ENCODE peak calls at places on chromosomes 1 and 21, in six cellular contexts. Z is tibial nerve, V is transverse colon, K is A549, J is SK-N-SH, Y is ovary. R is an unnamed sample.
A peak's percentile ranks its signal among the peaks of the same experiment; 100 is the strongest.

GRCh38 chr1:29688477-29689365 is 452.4 kb downstream of the PTPRU start:
- DNase-seq in K (no peak), Z (no peak), V (no peak), J (no peak), Y (no peak), R (peak; percentile 22)

GRCh38 chr1:231885209-231885854 is 258.7 kb downstream of the DISC1 start:
- DNase-seq in K (no peak), J (no peak), Y (no peak), V (no peak), Z (no peak), R (no peak)

GRCh38 chr21:26072891-26073615 is 97.5 kb downstream of the APP start:
- DNase-seq in K (no peak), J (no peak), V (no peak), Z (no peak), Y (no peak), R (no peak)

GRCh38 chr1:207910678-207911354 is at the start of gene CD34:
- DNase-seq in Z (no peak), K (no peak), V (no peak), J (peak; percentile 76), Y (peak; percentile 71), R (peak; percentile 88)

GRCh38 chr21:32413697-32414578 is 1.4 kb downstream of the EVA1C start:
- DNase-seq in Z (peak; percentile 43), J (no peak), Y (peak; percentile 63), V (peak; percentile 21), K (no peak), R (peak; percentile 81)

GRCh38 chr1:154520333-154520732 is 18.1 kb upstream of the SHE start:
- DNase-seq in J (no peak), V (no peak), K (no peak), Y (no peak), Z (no peak), R (no peak)

GRCh38 chr1:16921391-16922185 is at the start of gene CROCC:
- DNase-seq in Z (no peak), K (no peak), Y (no peak), V (no peak), J (peak; percentile 93), R (peak; percentile 69)

GRCh38 chr1:53365405-53366063 is 37.7 kb upstream of the LRP8 start:
- DNase-seq in Y (no peak), J (no peak), V (no peak), Z (no peak), K (no peak), R (peak; percentile 54)

GRCh38 chr1:204885790-204886189 is 15.1 kb downstream of the NFASC start:
- DNase-seq in V (no peak), Y (no peak), Z (peak; percentile 22), J (no peak), K (no peak), R (no peak)

GRCh38 chr1:10195570-10195969 is 14.8 kb upstream of the KIF1B start:
- DNase-seq in K (no peak), Z (no peak), V (no peak), J (no peak), Y (no peak), R (no peak)

GRCh38 chr1:51070011-51070410 is 32.0 kb upstream of the C1orf185 start:
- DNase-seq in Z (no peak), K (no peak), J (no peak), Y (no peak), V (no peak), R (no peak)

DNA sequence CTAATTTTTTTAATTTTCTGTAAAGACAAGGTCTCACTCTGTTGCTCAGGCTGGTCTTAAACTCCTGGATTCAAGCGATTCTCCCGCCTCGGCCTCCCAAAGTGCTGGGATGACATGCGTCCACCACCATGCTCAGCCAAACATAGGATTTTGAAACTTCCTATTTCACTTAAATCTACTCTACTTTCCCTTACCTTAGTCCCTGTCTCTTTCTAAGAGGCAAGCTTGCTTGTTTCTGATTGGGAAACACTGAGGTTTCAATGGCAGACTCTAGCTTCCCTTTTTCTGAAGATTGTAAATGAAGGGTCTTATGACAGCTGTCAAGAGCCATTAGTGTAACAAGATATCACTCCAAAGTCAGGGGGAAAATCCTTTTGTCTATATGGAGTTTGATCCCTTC is 23.6 kb upstream of the LMO4 start:
- DNase-seq in J (no peak), K (no peak), Z (no peak), Y (no peak), V (no peak), R (no peak)
- TF ChIP-seq EP300 in J (no peak), K (no peak), Z (no peak), Y (no peak), V (no peak), R (no peak)

GRCh38 chr1:153431928-153432327 is 15.6 kb downstream of the S100A7A start:
- DNase-seq in K (no peak), V (no peak), J (no peak), Z (no peak), Y (no peak), R (no peak)

GRCh38 chr1:153434746-153435455 is 18.6 kb downstream of the S100A7A start:
- DNase-seq in J (no peak), K (no peak), Z (no peak), Y (no peak), V (no peak), R (no peak)

GRCh38 chr1:153431427-153431826 is 15.1 kb downstream of the S100A7A start:
- DNase-seq in Y (no peak), V (no peak), Z (no peak), K (no peak), J (no peak), R (no peak)

GRCh38 chr1:153431002-153431401 is 14.7 kb downstream of the S100A7A start:
- DNase-seq in J (no peak), V (no peak), K (no peak), Z (no peak), Y (no peak), R (no peak)

DNA sequence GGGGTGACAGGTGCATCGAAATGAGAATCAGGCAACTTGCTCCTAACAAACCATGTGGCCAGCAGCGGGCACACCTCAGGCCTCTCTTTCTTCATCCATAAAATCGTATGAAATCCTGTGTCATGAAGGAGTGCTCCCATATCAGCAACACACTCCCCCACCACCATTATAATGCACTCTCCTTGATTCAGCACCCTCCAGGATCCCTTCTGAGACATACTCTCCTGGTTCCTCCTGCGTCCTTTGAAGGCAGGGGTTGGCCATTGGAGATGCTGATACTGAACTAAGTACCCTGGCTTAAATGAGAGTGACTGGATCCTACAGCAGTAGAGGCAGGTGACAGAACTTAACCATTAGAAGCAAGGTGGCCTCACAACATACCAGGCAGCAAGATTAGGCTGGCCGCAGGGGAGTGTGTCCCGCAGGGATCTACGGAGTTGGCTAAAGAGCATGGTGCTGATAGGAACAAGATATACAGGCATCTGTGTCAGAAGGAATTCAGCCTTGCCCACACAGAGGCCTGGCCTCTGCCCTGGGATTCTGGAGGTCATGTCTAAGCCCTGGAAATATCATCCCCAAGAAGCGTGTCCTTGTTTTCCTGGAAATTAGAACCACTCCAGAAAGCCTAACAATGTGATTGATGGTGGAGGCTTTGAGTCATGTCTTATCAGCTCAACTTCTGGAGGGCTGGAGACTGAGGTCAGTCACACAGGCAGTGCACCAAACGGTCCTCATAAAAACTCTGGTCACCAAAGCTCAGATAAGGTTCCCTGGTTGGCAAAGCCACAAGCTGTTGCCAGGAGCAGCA is 16.8 kb downstream of the S100A7A start:
- DNase-seq in J (no peak), Z (no peak), K (no peak), V (no peak), Y (no peak), R (no peak)
- TF ChIP-seq EP300 in J (no peak), Z (no peak), K (no peak), V (no peak), Y (no peak), R (no peak)

GRCh38 chr1:117271959-117272358 is 61.2 kb upstream of the VTCN1 start:
- DNase-seq in K (no peak), V (no peak), Z (no peak), Y (no peak), J (no peak), R (no peak)

GRCh38 chr1:117271129-117271528 is 60.4 kb upstream of the VTCN1 start:
- DNase-seq in J (no peak), Z (no peak), V (no peak), K (no peak), Y (no peak), R (no peak)

GRCh38 chr1:117267232-117267774 is 56.6 kb upstream of the VTCN1 start:
- DNase-seq in Y (no peak), J (no peak), V (no peak), K (no peak), Z (no peak), R (no peak)

GRCh38 chr1:117262976-117263375 is 52.2 kb upstream of the VTCN1 start:
- DNase-seq in K (no peak), Z (no peak), V (no peak), J (no peak), Y (no peak), R (no peak)

DNA sequence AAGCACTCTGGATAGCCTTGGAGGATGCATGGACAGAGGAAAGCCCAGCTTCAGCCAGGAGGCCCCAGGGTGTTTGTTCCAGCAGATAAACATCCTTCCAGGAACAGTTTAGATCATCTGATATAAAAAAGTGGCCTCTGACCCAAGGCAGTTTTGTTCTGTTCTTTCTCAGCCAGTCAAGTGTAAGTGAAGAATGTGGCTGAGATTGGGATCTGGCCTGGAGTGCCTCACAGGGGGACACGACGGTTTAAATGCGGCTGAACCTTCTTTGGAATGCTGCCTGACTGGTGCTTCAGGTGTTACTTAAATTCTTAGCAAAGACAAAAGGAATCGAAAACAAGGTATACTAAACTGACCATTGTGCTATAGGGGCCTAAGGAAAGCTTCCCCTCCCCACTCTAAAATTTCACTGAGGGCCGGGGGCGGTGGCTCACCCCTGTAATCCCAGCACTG is 58.2 kb upstream of the VTCN1 start:
- DNase-seq in K (no peak), J (peak; percentile 10), Y (no peak), Z (no peak), V (no peak), R (no peak)
- TF ChIP-seq EP300 in K (no peak), J (no peak), Y (no peak), Z (no peak), V (no peak), R (no peak)

GRCh38 chr1:161391611-161392010 is 23.9 kb upstream of the CFAP126 start:
- DNase-seq in K (no peak), V (no peak), Y (no peak), Z (no peak), J (no peak), R (no peak)

GRCh38 chr1:161388639-161389038 is 21.0 kb upstream of the CFAP126 start:
- DNase-seq in Z (no peak), V (no peak), Y (no peak), K (no peak), J (no peak), R (no peak)

GRCh38 chr1:161390559-161390858 is 22.8 kb upstream of the CFAP126 start:
- DNase-seq in K (no peak), Z (no peak), V (no peak), J (no peak), Y (no peak), R (no peak)

DNA sequence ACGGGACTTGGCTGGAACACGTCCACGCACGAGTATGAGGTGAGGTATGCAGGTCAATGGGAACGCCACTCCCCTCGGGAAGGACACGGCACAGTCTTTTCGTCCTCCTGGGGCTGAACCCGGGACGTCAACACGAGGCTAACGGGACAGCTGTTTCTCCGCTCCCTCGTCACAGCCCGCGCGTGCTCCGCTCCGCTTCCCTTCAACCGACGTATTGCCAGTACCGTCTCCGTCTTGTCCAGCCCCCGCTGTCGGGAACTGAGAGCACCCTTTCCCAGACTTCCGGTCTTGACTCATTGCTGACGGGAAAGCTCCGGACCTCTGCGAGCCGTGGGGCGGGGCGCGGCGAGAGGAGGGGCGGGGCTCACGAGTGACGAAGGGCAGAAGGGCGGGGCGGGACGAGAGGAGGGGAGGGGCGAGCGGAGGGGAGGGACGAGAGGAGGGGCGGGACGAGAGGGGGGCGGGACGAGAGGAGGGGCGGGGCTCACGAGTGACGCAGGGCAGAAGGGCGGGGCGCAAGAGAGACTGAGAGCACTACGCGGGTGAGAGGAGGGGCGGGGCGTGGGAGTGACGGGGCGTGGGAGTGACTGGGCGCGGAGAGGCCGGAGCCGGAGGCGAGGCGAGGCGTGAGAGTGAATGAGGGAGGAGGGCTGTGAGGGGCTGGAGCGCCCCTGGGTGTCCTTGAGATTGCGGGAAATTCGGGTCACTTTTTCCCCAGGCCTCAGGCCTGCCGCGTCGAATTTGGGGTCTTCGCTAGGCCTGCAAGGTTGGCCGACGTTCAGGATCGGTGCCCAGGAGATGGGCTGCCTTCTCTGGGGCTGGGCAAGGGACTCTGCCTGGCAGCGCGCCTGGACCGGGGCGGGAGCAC is 22.2 kb upstream of the CFAP126 start:
- DNase-seq in V (peak; percentile 99), K (peak; percentile 93), Y (peak; percentile 99), J (peak; percentile 94), Z (peak; percentile 99), R (peak; percentile 99)
- TF ChIP-seq EP300 in V (peak; percentile 100), K (no peak), Y (peak; percentile 100), J (no peak), Z (peak; percentile 100), R (peak; percentile 100)